ENCODE peak calls at places on chromosomes 7 and 10, in five cellular contexts. B is H1, A is NT2/D1, W is GM12878, N is HepG2. I is an unnamed sample.

GRCh38 chr7:126605056-126605455 is 647.7 kb downstream of the GRM8 start:
- DNase-seq in B (no peak), A (no peak), W (no peak), N (no peak), I (no peak)

GRCh38 chr10:47323636-47324299 is 1.5 kb downstream of the GDF2 start:
- DNase-seq in B (no peak), A (no peak), W (no peak), N (no peak), I (no peak)

GRCh38 chr7:44283381-44284211 is 41.8 kb downstream of the CAMK2B start:
- DNase-seq in B (no peak), A (no peak), W (no peak), N (no peak), I (no peak)

GRCh38 chr7:12524794-12525386 is 45.6 kb upstream of the SCIN start:
- DNase-seq in B (no peak), A (no peak), W (peak; percentile 2), N (peak; percentile 33), I (peak; percentile 12)

GRCh38 chr7:128201067-128201689 is 39.9 kb upstream of the LEP start:
- DNase-seq in B (no peak), A (no peak), W (no peak), N (no peak), I (no peak)

GRCh38 chr10:23291551-23292334 is 52.9 kb downstream of the C10orf67 start:
- DNase-seq in B (no peak), A (no peak), W (no peak), N (no peak), I (no peak)

GRCh38 chr10:70537398-70538194 is 59.0 kb downstream of the PALD1 start:
- DNase-seq in B (no peak), A (no peak), W (no peak), N (peak; percentile 31), I (peak; percentile 47)

GRCh38 chr10:52568309-52568708 is 204.3 kb downstream of the MBL2 start:
- DNase-seq in B (no peak), A (no peak), W (no peak), N (no peak), I (no peak)

GRCh38 chr7:18096087-18096486 is 68.4 kb upstream of the PRPS1L1 start:
- DNase-seq in B (no peak), A (no peak), W (no peak), N (no peak), I (no peak)

GRCh38 chr10:122524811-122525210 is 35.7 kb upstream of the DMBT1 start:
- DNase-seq in B (no peak), A (no peak), W (no peak), N (no peak), I (no peak)

GRCh38 chr10:69742928-69743602 is 58.6 kb upstream of the COL13A1 start:
- DNase-seq in B (peak; percentile 19), A (peak; percentile 38), W (no peak), N (no peak), I (peak; percentile 73)

GRCh38 chr10:73424478-73424877 is 8.9 kb downstream of the MSS51 start:
- DNase-seq in B (no peak), A (no peak), W (no peak), N (no peak), I (no peak)

GRCh38 chr7:22319424-22320403 is 37.2 kb downstream of the RAPGEF5 start:
- DNase-seq in B (no peak), A (no peak), W (no peak), N (no peak), I (no peak)

GRCh38 chr7:66907731-66908130 is 13.3 kb upstream of the TMEM248 start:
- DNase-seq in B (no peak), A (no peak), W (no peak), N (no peak), I (no peak)

GRCh38 chr7:5429253-5429856 is 5.7 kb upstream of the TNRC18 start:
- DNase-seq in B (no peak), A (no peak), W (no peak), N (peak; percentile 91), I (no peak)

GRCh38 chr10:60138842-60139241 is 232.5 kb upstream of the CCDC6 start:
- DNase-seq in B (no peak), A (no peak), W (no peak), N (no peak), I (no peak)

GRCh38 chr10:53079283-53079682 is 306.7 kb upstream of the MBL2 start:
- DNase-seq in B (no peak), A (no peak), W (no peak), N (no peak), I (no peak)

GRCh38 chr7:78642751-78643150 is 810.7 kb downstream of the MAGI2 start:
- DNase-seq in B (no peak), A (no peak), W (no peak), N (no peak), I (no peak)

GRCh38 chr10:104297697-104298660 is 29.0 kb downstream of the GSTO2 start:
- DNase-seq in B (peak; percentile 50), A (no peak), W (no peak), N (no peak), I (peak; percentile 84)

GRCh38 chr7:143374556-143374955 is 6.6 kb upstream of the ZYX start:
- DNase-seq in B (no peak), A (no peak), W (no peak), N (no peak), I (no peak)

GRCh38 chr7:46566375-46566774 is 645.3 kb upstream of the IGFBP3 start:
- DNase-seq in B (no peak), A (no peak), W (no peak), N (no peak), I (no peak)

GRCh38 chr7:46568420-46569116 is 647.5 kb upstream of the IGFBP3 start:
- DNase-seq in B (no peak), A (no peak), W (no peak), N (no peak), I (no peak)

GRCh38 chr7:46565712-46566111 is 644.6 kb upstream of the IGFBP3 start:
- DNase-seq in B (no peak), A (no peak), W (no peak), N (no peak), I (no peak)

GRCh38 chr7:46567858-46568257 is 646.8 kb upstream of the IGFBP3 start:
- DNase-seq in B (no peak), A (no peak), W (no peak), N (no peak), I (no peak)

GRCh38 chr7:46565257-46565656 is 644.2 kb upstream of the IGFBP3 start:
- DNase-seq in B (no peak), A (no peak), W (no peak), N (no peak), I (no peak)
- TF ChIP-seq SUZ12 in B (no peak), A (no peak), W (no peak), N (no peak), I (no peak)

DNA sequence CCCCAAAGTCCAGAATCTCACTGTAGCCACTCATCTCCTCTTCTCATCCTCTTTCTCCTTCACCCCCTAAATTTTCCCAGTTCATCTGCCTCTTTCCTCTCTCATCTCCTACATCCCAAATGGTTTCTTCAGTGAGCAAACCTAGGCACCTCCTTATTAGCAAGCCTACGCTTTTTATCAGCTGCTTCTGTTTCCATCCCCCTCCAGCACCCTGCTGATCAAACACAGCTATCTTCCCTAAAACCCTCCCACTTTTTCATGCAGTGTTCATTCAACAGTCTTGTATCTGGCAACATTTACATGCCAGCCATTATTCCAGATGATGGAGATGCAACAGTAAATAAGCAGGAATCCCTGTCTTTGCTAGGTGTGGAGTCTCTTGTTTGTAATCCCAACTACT is 3.3 kb upstream of the ABRAXAS2 start:
- DNase-seq in B (no peak), A (no peak), W (no peak), N (no peak), I (no peak)
- TF ChIP-seq SUZ12 in B (no peak), A (no peak), W (no peak), N (no peak), I (no peak)

DNA sequence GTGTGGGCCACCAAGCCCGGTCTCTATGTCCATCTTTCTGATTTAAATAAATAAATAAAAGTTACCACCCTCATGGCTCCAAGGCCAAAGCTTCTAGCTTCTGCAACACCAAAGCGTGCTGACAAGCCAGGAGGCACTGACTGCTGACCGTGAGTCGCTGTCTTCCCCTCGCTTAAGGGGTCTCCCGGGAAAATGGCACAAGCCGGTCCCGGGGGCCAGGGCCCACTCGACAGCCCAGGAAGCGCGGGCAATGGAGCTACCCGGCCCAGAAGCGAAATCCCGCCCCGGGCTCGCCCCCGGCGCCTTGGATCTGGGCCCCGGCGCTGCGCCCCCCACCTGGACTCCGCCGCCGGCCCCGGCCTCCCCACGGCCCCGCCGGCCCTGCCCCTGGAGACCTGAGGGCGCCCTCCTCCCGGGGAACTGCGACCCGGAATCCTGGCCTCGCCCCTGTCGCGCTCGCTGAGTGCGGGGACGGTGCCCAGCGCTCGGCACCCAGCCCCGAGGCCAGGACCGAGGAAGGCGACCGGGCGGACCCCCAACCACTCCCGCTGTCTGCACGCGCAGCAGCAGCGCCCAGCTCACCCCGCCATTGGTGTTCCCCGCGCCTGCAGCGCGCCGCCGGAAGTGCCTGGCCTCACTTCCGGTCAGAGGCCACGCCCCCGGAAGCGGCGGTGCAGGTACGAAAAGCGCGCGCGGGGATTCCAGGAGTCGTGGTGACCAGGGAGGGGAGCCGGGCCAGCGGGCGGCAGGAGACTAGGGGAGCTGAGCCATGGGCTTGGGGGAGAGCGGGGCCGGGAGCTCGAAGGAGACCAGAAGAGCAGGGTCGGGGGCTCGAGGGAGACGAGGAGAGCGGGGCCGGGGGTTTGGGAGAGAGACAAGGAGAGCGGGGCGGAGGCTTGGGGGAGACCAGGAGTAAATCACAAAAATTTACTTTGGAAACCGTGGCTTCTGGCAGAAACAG is at the start of the genes MRM2 and NUDT1:
- DNase-seq in B (no peak), A (peak; percentile 80), W (no peak), N (peak; percentile 74), I (peak; percentile 91)
- TF ChIP-seq SUZ12 in B (no peak), A (no peak), W (no peak), N (no peak), I (no peak)

GRCh38 chr7:135670179-135670578 is 7.9 kb downstream of the STMP1 start:
- DNase-seq in B (no peak), A (no peak), W (no peak), N (no peak), I (no peak)

GRCh38 chr7:135669774-135670173 is 7.5 kb downstream of the STMP1 start:
- DNase-seq in B (no peak), A (no peak), W (no peak), N (no peak), I (no peak)

GRCh38 chr7:135673360-135673706 is 11.0 kb downstream of the STMP1 start:
- DNase-seq in B (no peak), A (no peak), W (no peak), N (no peak), I (no peak)

GRCh38 chr7:135666836-135667235 is 4.5 kb downstream of the STMP1 start:
- DNase-seq in B (no peak), A (no peak), W (no peak), N (no peak), I (no peak)

DNA sequence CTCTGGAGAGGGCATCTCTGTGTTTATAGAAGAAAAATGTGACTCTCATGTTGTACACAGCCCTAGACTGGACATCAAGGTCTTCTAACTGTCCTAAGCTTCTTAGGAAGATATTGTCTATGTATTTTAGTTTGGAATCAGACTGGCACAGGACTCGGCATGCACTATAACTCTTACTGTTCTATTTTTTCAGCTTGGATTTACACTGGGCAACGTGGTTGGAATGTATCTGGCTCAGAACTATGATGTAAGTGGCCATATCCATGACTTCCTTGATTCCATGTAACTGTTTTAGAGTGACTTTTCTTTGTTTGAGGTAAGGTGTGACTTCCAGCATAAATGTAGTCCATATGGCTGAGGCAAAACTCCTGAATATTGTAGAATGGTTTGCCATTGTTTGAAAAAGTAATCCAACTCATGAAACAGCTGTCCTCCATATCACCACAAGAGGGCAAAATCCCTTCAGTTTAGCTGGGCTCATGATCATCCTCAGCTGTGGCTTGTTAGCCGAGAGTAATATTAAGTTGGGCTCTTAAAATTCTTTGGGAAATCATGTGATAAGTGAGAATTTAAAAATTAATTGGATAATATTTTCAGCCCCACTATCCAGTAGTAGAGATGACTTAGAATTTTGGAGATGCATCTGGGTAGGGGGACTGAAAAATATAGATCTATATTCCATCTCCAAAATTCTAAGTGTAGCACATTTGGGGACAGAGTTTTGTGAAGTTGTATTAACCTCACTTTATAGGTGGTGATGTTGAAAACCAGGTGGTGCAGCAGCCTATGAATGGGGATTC is 10.4 kb downstream of the STMP1 start:
- DNase-seq in B (no peak), A (peak; percentile 35), W (no peak), N (peak; percentile 48), I (peak; percentile 81)
- TF ChIP-seq SUZ12 in B (no peak), A (no peak), W (no peak), N (no peak), I (no peak)

I was measured in HEK293T.